ENCODE peak calls at places on chromosomes 12 and 14, in five cellular contexts. One of them, this sample, is unnamed.
A peak's percentile ranks its signal among the peaks of the same experiment; 100 is the strongest.

GRCh38 chr12:2958432-2959193 is 584 bp upstream of the TEAD4 start:
- DNase-seq in HCT116: peak; percentile 33
- DNase-seq in K562: peak; percentile 92
- DNase-seq in GM12878: no peak
- DNase-seq in HepG2: peak; percentile 69
- DNase-seq in this sample: peak; percentile 94

GRCh38 chr12:6069452-6070093 is 54.9 kb downstream of the VWF start:
- DNase-seq in HCT116: no peak
- DNase-seq in K562: peak; percentile 30
- DNase-seq in GM12878: no peak
- DNase-seq in HepG2: no peak
- DNase-seq in this sample: no peak

GRCh38 chr12:98059659-98060343 is 455.6 kb upstream of the TMPO start:
- DNase-seq in HCT116: no peak
- DNase-seq in K562: no peak
- DNase-seq in GM12878: no peak
- DNase-seq in HepG2: no peak
- DNase-seq in this sample: no peak

GRCh38 chr12:6786416-6787094 is 2.8 kb upstream of the CD4 start:
- DNase-seq in HCT116: no peak
- DNase-seq in K562: no peak
- DNase-seq in GM12878: no peak
- DNase-seq in HepG2: no peak
- DNase-seq in this sample: no peak

GRCh38 chr14:75876526-75876925 is 105.3 kb downstream of the TGFB3 start:
- DNase-seq in HCT116: no peak
- DNase-seq in K562: no peak
- DNase-seq in GM12878: no peak
- DNase-seq in HepG2: no peak
- DNase-seq in this sample: no peak

GRCh38 chr14:94170151-94170550 is 4.0 kb upstream of the PPP4R4 start:
- DNase-seq in HCT116: no peak
- DNase-seq in K562: no peak
- DNase-seq in GM12878: no peak
- DNase-seq in HepG2: no peak
- DNase-seq in this sample: no peak

GRCh38 chr12:95646781-95647184 is 95.5 kb upstream of the USP44 start:
- DNase-seq in HCT116: no peak
- DNase-seq in K562: no peak
- DNase-seq in GM12878: no peak
- DNase-seq in HepG2: no peak
- DNase-seq in this sample: no peak

GRCh38 chr12:56724660-56724988 is 475 bp downstream of the NACA start:
- DNase-seq in HCT116: no peak
- DNase-seq in K562: no peak
- DNase-seq in GM12878: no peak
- DNase-seq in HepG2: no peak
- DNase-seq in this sample: no peak

GRCh38 chr12:31393004-31393550 is 67.1 kb upstream of the SINHCAF start:
- DNase-seq in HCT116: no peak
- DNase-seq in K562: no peak
- DNase-seq in GM12878: no peak
- DNase-seq in HepG2: no peak
- DNase-seq in this sample: no peak

GRCh38 chr14:55556929-55557623 is 22.9 kb upstream of the KTN1 start:
- DNase-seq in HCT116: peak; percentile 38
- DNase-seq in K562: no peak
- DNase-seq in GM12878: no peak
- DNase-seq in HepG2: peak; percentile 34
- DNase-seq in this sample: peak; percentile 65

GRCh38 chr12:27119797-27120196 is 37.4 kb upstream of the C12orf71 start:
- DNase-seq in HCT116: no peak
- DNase-seq in K562: no peak
- DNase-seq in GM12878: no peak
- DNase-seq in HepG2: no peak
- DNase-seq in this sample: no peak

GRCh38 chr12:105420046-105420445 is 89.6 kb downstream of the C12orf75 start:
- DNase-seq in HCT116: no peak
- DNase-seq in K562: no peak
- DNase-seq in GM12878: no peak
- DNase-seq in HepG2: no peak
- DNase-seq in this sample: no peak

GRCh38 chr14:68562911-68563255 is 230.0 kb downstream of the ZFP36L1 start:
- DNase-seq in HCT116: no peak
- DNase-seq in K562: no peak
- DNase-seq in GM12878: no peak
- DNase-seq in HepG2: no peak
- DNase-seq in this sample: no peak

GRCh38 chr14:69713127-69713800 is 53.7 kb upstream of the SRSF5 start:
- DNase-seq in HCT116: no peak
- DNase-seq in K562: no peak
- DNase-seq in GM12878: no peak
- DNase-seq in HepG2: no peak
- DNase-seq in this sample: no peak

GRCh38 chr12:46843811-46844210 is 18.0 kb upstream of the SLC38A4 start:
- DNase-seq in HCT116: no peak
- DNase-seq in K562: no peak
- DNase-seq in GM12878: no peak
- DNase-seq in HepG2: no peak
- DNase-seq in this sample: peak; percentile 66

GRCh38 chr12:4771172-4771959 is 51.2 kb downstream of the GALNT8 start:
- DNase-seq in HCT116: no peak
- DNase-seq in K562: no peak
- DNase-seq in GM12878: no peak
- DNase-seq in HepG2: no peak
- DNase-seq in this sample: no peak

GRCh38 chr12:47850153-47851084 is 30.7 kb upstream of the HDAC7 start:
- DNase-seq in HCT116: no peak
- DNase-seq in K562: peak; percentile 80
- DNase-seq in GM12878: no peak
- DNase-seq in HepG2: peak; percentile 58
- DNase-seq in this sample: no peak

GRCh38 chr12:12585115-12585862 is 22.6 kb upstream of the DUSP16 start:
- DNase-seq in HCT116: no peak
- DNase-seq in K562: no peak
- DNase-seq in GM12878: no peak
- DNase-seq in HepG2: peak; percentile 39
- DNase-seq in this sample: no peak

GRCh38 chr12:26135010-26135420 is 10.2 kb upstream of the BHLHE41 start:
- DNase-seq in HCT116: no peak
- DNase-seq in K562: no peak
- DNase-seq in GM12878: no peak
- DNase-seq in HepG2: no peak
- DNase-seq in this sample: no peak

GRCh38 chr12:8035440-8036010 is 3.0 kb downstream of the FOXJ2 start:
- DNase-seq in HCT116: no peak
- DNase-seq in K562: no peak
- DNase-seq in GM12878: no peak
- DNase-seq in HepG2: no peak
- DNase-seq in this sample: no peak

GRCh38 chr14:73223049-73223448 is 14.3 kb upstream of the PAPLN start:
- DNase-seq in HCT116: no peak
- DNase-seq in K562: no peak
- DNase-seq in GM12878: peak; percentile 63
- DNase-seq in HepG2: no peak
- DNase-seq in this sample: no peak

GRCh38 chr14:64604001-64604400 is 54.2 kb downstream of the PPP1R36 start:
- DNase-seq in HCT116: no peak
- DNase-seq in K562: no peak
- DNase-seq in GM12878: no peak
- DNase-seq in HepG2: no peak
- DNase-seq in this sample: no peak

GRCh38 chr12:100753837-100754236 is 40.7 kb upstream of the ANO4 start:
- DNase-seq in HCT116: no peak
- DNase-seq in K562: no peak
- DNase-seq in GM12878: no peak
- DNase-seq in HepG2: no peak
- DNase-seq in this sample: no peak

GRCh38 chr12:22687677-22688076 is 62.7 kb downstream of the ETNK1 start:
- DNase-seq in HCT116: no peak
- DNase-seq in K562: no peak
- DNase-seq in GM12878: peak; percentile 57
- DNase-seq in HepG2: no peak
- DNase-seq in this sample: no peak

GRCh38 chr14:106564058-106564643 is 1037.8 kb downstream of the TMEM121 start:
- DNase-seq in HCT116: no peak
- DNase-seq in K562: peak; percentile 32
- DNase-seq in GM12878: no peak
- DNase-seq in HepG2: peak; percentile 43
- DNase-seq in this sample: no peak

GRCh38 chr14:68779761-68780323 is 13.0 kb downstream of the ZFP36L1 start:
- DNase-seq in HCT116: peak; percentile 94
- DNase-seq in K562: no peak
- DNase-seq in GM12878: no peak
- DNase-seq in HepG2: peak; percentile 96
- DNase-seq in this sample: no peak

GRCh38 chr14:102370305-102370809 is 7.6 kb downstream of the TECPR2 start:
- DNase-seq in HCT116: no peak
- DNase-seq in K562: no peak
- DNase-seq in GM12878: no peak
- DNase-seq in HepG2: no peak
- DNase-seq in this sample: no peak

GRCh38 chr12:4743046-4743445 is 22.8 kb downstream of the GALNT8 start:
- DNase-seq in HCT116: no peak
- DNase-seq in K562: no peak
- DNase-seq in GM12878: no peak
- DNase-seq in HepG2: no peak
- DNase-seq in this sample: no peak

GRCh38 chr12:127594351-127594970 is 672.5 kb upstream of the TMEM132C start:
- DNase-seq in HCT116: no peak
- DNase-seq in K562: no peak
- DNase-seq in GM12878: no peak
- DNase-seq in HepG2: no peak
- DNase-seq in this sample: no peak

GRCh38 chr12:12986775-12987332 is 13.2 kb downstream of the HEBP1 start:
- DNase-seq in HCT116: no peak
- DNase-seq in K562: no peak
- DNase-seq in GM12878: no peak
- DNase-seq in HepG2: no peak
- DNase-seq in this sample: no peak

GRCh38 chr14:68664225-68664681 is 128.6 kb downstream of the ZFP36L1 start:
- DNase-seq in HCT116: no peak
- DNase-seq in K562: no peak
- DNase-seq in GM12878: peak; percentile 34
- DNase-seq in HepG2: no peak
- DNase-seq in this sample: no peak

GRCh38 chr14:54172114-54172513 is 215.5 kb upstream of the BMP4 start:
- DNase-seq in HCT116: no peak
- DNase-seq in K562: no peak
- DNase-seq in GM12878: no peak
- DNase-seq in HepG2: no peak
- DNase-seq in this sample: no peak

GRCh38 chr14:54168489-54168888 is 211.9 kb upstream of the BMP4 start:
- DNase-seq in HCT116: no peak
- DNase-seq in K562: no peak
- DNase-seq in GM12878: no peak
- DNase-seq in HepG2: no peak
- DNase-seq in this sample: no peak

GRCh38 chr14:54166049-54166950 is 209.7 kb upstream of the BMP4 start:
- DNase-seq in HCT116: no peak
- DNase-seq in K562: no peak
- DNase-seq in GM12878: no peak
- DNase-seq in HepG2: no peak
- DNase-seq in this sample: no peak

GRCh38 chr14:54170301-54170700 is 213.7 kb upstream of the BMP4 start:
- DNase-seq in HCT116: no peak
- DNase-seq in K562: no peak
- DNase-seq in GM12878: no peak
- DNase-seq in HepG2: no peak
- DNase-seq in this sample: no peak

GRCh38 chr14:54169254-54169924 is 212.8 kb upstream of the BMP4 start:
- DNase-seq in HCT116: peak; percentile 71
- DNase-seq in K562: no peak
- DNase-seq in GM12878: no peak
- DNase-seq in HepG2: no peak
- DNase-seq in this sample: no peak
- TF ChIP-seq JUND in HCT116: peak; percentile 80
- TF ChIP-seq JUND in K562: no peak
- TF ChIP-seq JUND in GM12878: no peak
- TF ChIP-seq JUND in HepG2: no peak
- TF ChIP-seq JUND in this sample: no peak

GRCh38 chr12:65638324-65638723 is 186.0 kb upstream of the HMGA2 start:
- DNase-seq in HCT116: no peak
- DNase-seq in K562: peak; percentile 21
- DNase-seq in GM12878: no peak
- DNase-seq in HepG2: no peak
- DNase-seq in this sample: no peak
- TF ChIP-seq JUND in HCT116: no peak
- TF ChIP-seq JUND in K562: no peak
- TF ChIP-seq JUND in GM12878: no peak
- TF ChIP-seq JUND in HepG2: no peak
- TF ChIP-seq JUND in this sample: no peak

GRCh38 chr12:120224304-120225199 is 23.6 kb upstream of the RPLP0 start:
- DNase-seq in HCT116: no peak
- DNase-seq in K562: no peak
- DNase-seq in GM12878: no peak
- DNase-seq in HepG2: no peak
- DNase-seq in this sample: no peak
- TF ChIP-seq JUND in HCT116: no peak
- TF ChIP-seq JUND in K562: no peak
- TF ChIP-seq JUND in GM12878: no peak
- TF ChIP-seq JUND in HepG2: no peak
- TF ChIP-seq JUND in this sample: no peak

GRCh38 chr14:88026890-88027289 is 22.0 kb downstream of the GPR65 start:
- DNase-seq in HCT116: no peak
- DNase-seq in K562: no peak
- DNase-seq in GM12878: no peak
- DNase-seq in HepG2: no peak
- DNase-seq in this sample: no peak

GRCh38 chr14:88029500-88029899 is 24.6 kb downstream of the GPR65 start:
- DNase-seq in HCT116: no peak
- DNase-seq in K562: no peak
- DNase-seq in GM12878: no peak
- DNase-seq in HepG2: no peak
- DNase-seq in this sample: no peak

GRCh38 chr14:88025350-88025749 is 20.4 kb downstream of the GPR65 start:
- DNase-seq in HCT116: no peak
- DNase-seq in K562: no peak
- DNase-seq in GM12878: no peak
- DNase-seq in HepG2: no peak
- DNase-seq in this sample: no peak

GRCh38 chr14:88023658-88024187 is 18.8 kb downstream of the GPR65 start:
- DNase-seq in HCT116: no peak
- DNase-seq in K562: no peak
- DNase-seq in GM12878: no peak
- DNase-seq in HepG2: peak; percentile 78
- DNase-seq in this sample: no peak
- TF ChIP-seq JUND in HCT116: no peak
- TF ChIP-seq JUND in K562: no peak
- TF ChIP-seq JUND in GM12878: no peak
- TF ChIP-seq JUND in HepG2: no peak
- TF ChIP-seq JUND in this sample: no peak

This sample was measured in T47D.